ENCODE peak calls at places on chromosomes 2 and 18, in six cellular contexts. One of them, this sample, is unnamed.

GRCh38 chr18:22601481-22601880 is 183.8 kb upstream of the CTAGE1 start:
- DNase-seq in KG1: no peak
- DNase-seq in Calu3: no peak
- DNase-seq in Right ventricle myocardium inferior: no peak
- DNase-seq in HFFc6: peak
- DNase-seq in trophoblast cell: no peak
- DNase-seq in this sample: no peak

GRCh38 chr2:114008720-114009119 is 118.8 kb downstream of the ACTR3 start:
- DNase-seq in Right ventricle myocardium inferior: no peak
- DNase-seq in KG1: no peak
- DNase-seq in trophoblast cell: no peak
- DNase-seq in Calu3: no peak
- DNase-seq in HFFc6: no peak
- DNase-seq in this sample: no peak

GRCh38 chr18:361100-361732 is 93.4 kb upstream of the THOC1 start:
- DNase-seq in Calu3: no peak
- DNase-seq in Right ventricle myocardium inferior: no peak
- DNase-seq in trophoblast cell: no peak
- DNase-seq in KG1: no peak
- DNase-seq in HFFc6: no peak
- DNase-seq in this sample: no peak

GRCh38 chr2:191870744-191871143 is 23.9 kb upstream of the CAVIN2 start:
- DNase-seq in Calu3: no peak
- DNase-seq in trophoblast cell: no peak
- DNase-seq in Right ventricle myocardium inferior: no peak
- DNase-seq in KG1: no peak
- DNase-seq in HFFc6: no peak
- DNase-seq in this sample: no peak

GRCh38 chr2:23541453-23542334 is 156.7 kb downstream of the KLHL29 start:
- DNase-seq in HFFc6: peak
- DNase-seq in Right ventricle myocardium inferior: peak
- DNase-seq in Calu3: no peak
- DNase-seq in trophoblast cell: peak
- DNase-seq in KG1: no peak
- DNase-seq in this sample: no peak

GRCh38 chr2:60735496-60736250 is 20.4 kb upstream of the PAPOLG start:
- DNase-seq in Right ventricle myocardium inferior: no peak
- DNase-seq in trophoblast cell: no peak
- DNase-seq in Calu3: peak
- DNase-seq in KG1: no peak
- DNase-seq in HFFc6: no peak
- DNase-seq in this sample: no peak

GRCh38 chr2:205924676-205925075 is 161.3 kb downstream of the INO80D start:
- DNase-seq in Calu3: no peak
- DNase-seq in Right ventricle myocardium inferior: no peak
- DNase-seq in trophoblast cell: no peak
- DNase-seq in KG1: no peak
- DNase-seq in HFFc6: no peak
- DNase-seq in this sample: no peak

GRCh38 chr18:52504589-52504988 is 164.6 kb downstream of the DCC start:
- DNase-seq in HFFc6: no peak
- DNase-seq in KG1: no peak
- DNase-seq in Right ventricle myocardium inferior: no peak
- DNase-seq in trophoblast cell: no peak
- DNase-seq in Calu3: no peak
- DNase-seq in this sample: no peak

GRCh38 chr2:94970353-94970752 is 55.2 kb upstream of the MAL start:
- DNase-seq in HFFc6: no peak
- DNase-seq in KG1: no peak
- DNase-seq in trophoblast cell: no peak
- DNase-seq in Right ventricle myocardium inferior: no peak
- DNase-seq in Calu3: no peak
- DNase-seq in this sample: no peak

GRCh38 chr2:137336067-137336466 is 570.7 kb downstream of the THSD7B start:
- DNase-seq in KG1: no peak
- DNase-seq in trophoblast cell: no peak
- DNase-seq in HFFc6: no peak
- DNase-seq in Calu3: no peak
- DNase-seq in Right ventricle myocardium inferior: no peak
- DNase-seq in this sample: no peak

GRCh38 chr18:77086034-77086433 is 46.5 kb downstream of the MBP start:
- DNase-seq in KG1: no peak
- DNase-seq in trophoblast cell: no peak
- DNase-seq in HFFc6: peak
- DNase-seq in Calu3: no peak
- DNase-seq in Right ventricle myocardium inferior: no peak
- DNase-seq in this sample: no peak

GRCh38 chr2:68832161-68832869 is 38.9 kb downstream of the BMP10 start:
- DNase-seq in HFFc6: no peak
- DNase-seq in KG1: no peak
- DNase-seq in trophoblast cell: peak
- DNase-seq in Calu3: peak
- DNase-seq in Right ventricle myocardium inferior: peak
- DNase-seq in this sample: no peak

GRCh38 chr2:48768669-48769068 is 13.1 kb upstream of the LHCGR start:
- DNase-seq in Right ventricle myocardium inferior: no peak
- DNase-seq in KG1: no peak
- DNase-seq in Calu3: no peak
- DNase-seq in trophoblast cell: peak
- DNase-seq in HFFc6: no peak
- DNase-seq in this sample: no peak

This sample was measured in SIG-M5.